ENCODE peak calls at places on chromosomes 2 and 18, in five cellular contexts. X, T, U, C and L are unnamed samples.

GRCh38 chr2:174397773-174398172 is 2.2 kb downstream of the SCRN3 start:
- DNase-seq in X (no peak), T (no peak), C (no peak), U (no peak), L (no peak)

GRCh38 chr18:8771930-8772329 is 66.6 kb downstream of the MTCL1 start:
- DNase-seq in X (no peak), C (no peak), U (peak; percentile 20), T (no peak), L (no peak)

GRCh38 chr2:11692966-11693521 is 23.0 kb upstream of the NTSR2 start:
- DNase-seq in C (no peak), X (peak; percentile 65), U (peak; percentile 59), T (peak; percentile 76), L (peak; percentile 73)

GRCh38 chr2:64699712-64700111 is 46.0 kb upstream of the SERTAD2 start:
- DNase-seq in C (no peak), U (no peak), X (no peak), T (peak; percentile 48), L (peak; percentile 39)

GRCh38 chr2:24856791-24857211 is 63.2 kb downstream of the ADCY3 start:
- DNase-seq in T (no peak), X (no peak), C (no peak), U (no peak), L (no peak)

GRCh38 chr2:160909781-160910242 is 250.4 kb upstream of the TANK start:
- DNase-seq in T (no peak), U (no peak), X (no peak), C (no peak), L (no peak)

GRCh38 chr2:207188601-207189000 is 22.9 kb upstream of the KLF7 start:
- DNase-seq in U (peak; percentile 72), T (peak; percentile 40), X (no peak), C (no peak), L (no peak)

GRCh38 chr18:23716516-23716915 is 27.3 kb downstream of the LAMA3 start:
- DNase-seq in U (no peak), T (no peak), C (peak; percentile 44), X (no peak), L (no peak)

GRCh38 chr2:18611184-18611583 is 21.8 kb upstream of the NT5C1B start:
- DNase-seq in C (no peak), X (no peak), T (no peak), U (no peak), L (no peak)

GRCh38 chr2:170714156-170715061 is 728 bp upstream of the SP5 start:
- DNase-seq in C (no peak), T (peak; percentile 6), U (no peak), X (no peak), L (peak; percentile 35)

GRCh38 chr2:235097196-235097895 is 145.5 kb downstream of the SH3BP4 start:
- DNase-seq in U (no peak), X (no peak), C (no peak), T (no peak), L (no peak)

GRCh38 chr2:227597993-227598392 is 700 bp upstream of the SCYGR2 start:
- DNase-seq in C (no peak), X (peak; percentile 12), T (no peak), U (no peak), L (no peak)

GRCh38 chr2:238158807-238159539 is at the start of gene ERFE:
- DNase-seq in T (peak; percentile 58), U (no peak), C (no peak), X (no peak), L (peak; percentile 82)

GRCh38 chr2:27977623-27978312 is 87.2 kb downstream of the BABAM2 start:
- DNase-seq in C (no peak), T (peak; percentile 91), U (peak; percentile 76), X (peak; percentile 84), L (peak; percentile 42)

GRCh38 chr2:149375801-149376349 is 45.5 kb downstream of the LYPD6 start:
- DNase-seq in X (no peak), U (peak; percentile 90), C (no peak), T (no peak), L (no peak)

GRCh38 chr2:150626934-150627336 is 139.5 kb upstream of the RND3 start:
- DNase-seq in T (no peak), U (peak; percentile 19), C (no peak), X (no peak), L (no peak)

GRCh38 chr18:46104128-46104911 is at the start of gene HAUS1:
- DNase-seq in T (peak; percentile 83), X (peak; percentile 75), U (peak; percentile 88), C (peak; percentile 70), L (peak; percentile 91)
- TF ChIP-seq POLR2A in T (peak; percentile 66), X (peak; percentile 66), U (peak; percentile 88), C (peak; percentile 83), L (peak; percentile 61)

GRCh38 chr2:10305254-10305635 is 2.5 kb downstream of the HPCAL1 start:
- DNase-seq in X (no peak), T (no peak), C (no peak), U (peak; percentile 40), L (peak; percentile 59)

GRCh38 chr2:10303174-10303633 is 500 bp downstream of the HPCAL1 start:
- DNase-seq in U (no peak), T (no peak), X (no peak), C (no peak), L (no peak)

GRCh38 chr2:10304458-10305253 is 2.0 kb downstream of the HPCAL1 start:
- DNase-seq in T (no peak), C (no peak), X (no peak), U (no peak), L (peak; percentile 44)

GRCh38 chr2:10302479-10303173 is at the start of gene HPCAL1:
- DNase-seq in U (peak; percentile 81), C (peak; percentile 89), T (peak; percentile 93), X (peak; percentile 36), L (peak; percentile 95)

DNA sequence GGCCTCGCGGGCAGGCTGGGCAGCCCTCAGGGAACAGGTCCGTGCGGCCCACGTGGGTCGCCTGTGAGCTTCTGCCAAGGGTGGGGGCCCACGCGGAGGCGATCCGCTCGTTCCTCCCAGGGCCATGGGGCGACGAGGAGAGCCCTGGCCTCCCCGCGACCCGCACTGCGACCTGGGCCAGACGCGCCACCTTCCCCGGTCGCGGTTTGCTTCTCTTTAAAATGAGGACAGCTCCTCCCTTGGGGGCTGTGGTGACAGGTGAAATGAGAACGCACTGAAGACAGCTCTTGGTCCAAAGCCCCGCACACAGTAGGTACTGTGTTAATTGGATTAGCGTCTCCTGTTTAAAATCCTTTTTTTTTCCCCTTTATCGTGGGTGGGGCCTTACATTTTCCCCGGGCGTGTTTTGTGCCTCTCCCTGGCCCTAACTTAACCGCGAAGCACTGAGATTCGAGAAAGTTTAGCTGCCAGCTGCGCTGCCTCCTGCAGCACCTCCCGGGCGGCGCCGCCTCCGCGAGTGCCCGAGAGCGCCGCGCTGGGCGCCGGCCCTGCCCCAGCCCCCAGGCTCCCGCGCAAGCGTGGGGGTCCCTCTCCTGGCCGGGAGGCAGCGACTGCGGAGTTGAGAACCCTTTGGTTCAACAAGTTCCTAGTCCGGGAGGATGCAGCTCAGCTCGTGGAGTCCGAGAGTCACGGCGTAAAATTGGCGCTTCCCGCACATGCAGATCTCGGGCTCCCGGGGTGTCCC is 1.1 kb downstream of the HPCAL1 start:
- DNase-seq in U (peak; percentile 63), X (no peak), C (no peak), T (peak; percentile 31), L (peak; percentile 81)
- TF ChIP-seq CTCF in U (peak; percentile 31), X (no peak), C (no peak), T (peak; percentile 29), L (peak; percentile 25)

GRCh38 chr2:31580321-31581117 is at the start of gene SRD5A2:
- DNase-seq in X (no peak), C (no peak), U (no peak), T (peak; percentile 14), L (no peak)
- TF ChIP-seq MAX in X (no peak), C (no peak), U (no peak), T (no peak), L (no peak)

GRCh38 chr2:130162968-130163367 is 18.1 kb upstream of the CCDC74B start:
- DNase-seq in C (no peak), U (no peak), T (no peak), X (no peak), L (no peak)
- TF ChIP-seq POLR2A in C (no peak), U (no peak), T (no peak), X (no peak), L (no peak)

GRCh38 chr2:219912530-219912929 is 285.1 kb downstream of the SLC4A3 start:
- DNase-seq in X (no peak), U (no peak), C (no peak), T (no peak), L (no peak)
- TF ChIP-seq CTCF in X (no peak), U (no peak), C (no peak), T (no peak), L (no peak)

DNA sequence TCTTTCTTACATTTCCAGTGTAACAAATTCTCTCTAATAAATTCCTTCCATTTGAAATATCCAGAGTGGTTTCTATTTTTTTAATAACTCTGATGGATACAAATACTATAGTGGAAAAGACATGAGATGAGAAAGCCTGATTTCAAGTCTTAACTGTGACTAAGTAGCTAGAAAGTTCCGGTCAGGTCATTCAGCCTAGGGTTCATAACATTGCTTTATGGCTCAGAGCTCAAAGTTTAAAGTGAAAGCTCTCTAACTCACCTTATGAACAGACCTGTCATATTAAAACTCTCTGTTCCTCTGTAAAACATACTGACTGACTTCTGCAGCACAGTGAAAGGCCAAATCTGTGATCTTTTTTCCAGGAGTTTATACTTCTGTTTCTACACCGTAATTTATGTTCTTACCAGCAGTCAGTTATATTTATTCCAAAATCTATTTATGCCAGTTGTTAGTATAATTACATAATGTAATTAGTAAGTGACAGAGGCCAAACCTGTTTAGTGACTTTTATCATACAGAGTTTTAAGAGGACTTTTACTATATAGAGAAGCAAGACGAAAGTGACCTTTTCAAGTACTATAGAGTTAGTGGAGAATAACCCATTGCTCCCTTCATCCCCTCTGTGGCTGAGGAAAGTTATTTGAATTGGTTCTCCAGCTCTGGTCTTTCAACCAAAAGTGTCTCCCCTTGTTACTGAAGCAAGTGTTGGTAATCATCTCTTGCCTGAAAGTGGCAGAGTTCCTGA is 118.8 kb upstream of the PDE1A start:
- DNase-seq in X (no peak), T (no peak), U (peak; percentile 65), C (no peak), L (no peak)
- TF ChIP-seq MAX in X (no peak), T (no peak), U (no peak), C (no peak), L (no peak)